ENCODE peak calls at places on chromosomes 3 and 15, in eight cellular contexts. One of them, this sample, is unnamed.
A peak's percentile ranks its signal among the peaks of the same experiment; 100 is the strongest.

GRCh38 chr15:61702224-61703120 is 357.8 kb downstream of the VPS13C start:
- DNase-seq in body of pancreas: no peak
- DNase-seq in choroid plexus epithelial cell: no peak
- DNase-seq in GM12865: no peak
- DNase-seq in AG04450: no peak
- DNase-seq in AG04449: no peak
- DNase-seq in foreskin fibroblast: no peak
- DNase-seq in ovary: no peak
- DNase-seq in this sample: no peak

GRCh38 chr3:12995389-12996180 is 77.6 kb downstream of the IQSEC1 start:
- DNase-seq in body of pancreas: no peak
- DNase-seq in choroid plexus epithelial cell: no peak
- DNase-seq in GM12865: no peak
- DNase-seq in AG04450: no peak
- DNase-seq in AG04449: no peak
- DNase-seq in foreskin fibroblast: no peak
- DNase-seq in ovary: peak; percentile 21
- DNase-seq in this sample: no peak

GRCh38 chr3:45100998-45101407 is 45.2 kb downstream of the CDCP1 start:
- DNase-seq in body of pancreas: no peak
- DNase-seq in choroid plexus epithelial cell: peak; percentile 93
- DNase-seq in GM12865: no peak
- DNase-seq in AG04450: no peak
- DNase-seq in AG04449: peak; percentile 65
- DNase-seq in foreskin fibroblast: peak; percentile 89
- DNase-seq in ovary: no peak
- DNase-seq in this sample: peak; percentile 61

GRCh38 chr3:197183582-197183981 is 114.8 kb downstream of the DLG1 start:
- DNase-seq in body of pancreas: no peak
- DNase-seq in choroid plexus epithelial cell: no peak
- DNase-seq in GM12865: no peak
- DNase-seq in AG04450: no peak
- DNase-seq in AG04449: no peak
- DNase-seq in foreskin fibroblast: no peak
- DNase-seq in ovary: no peak
- DNase-seq in this sample: no peak

GRCh38 chr15:52652984-52653383 is 26.2 kb downstream of the ATOSA start:
- DNase-seq in body of pancreas: no peak
- DNase-seq in choroid plexus epithelial cell: peak; percentile 79
- DNase-seq in GM12865: no peak
- DNase-seq in AG04450: peak; percentile 72
- DNase-seq in AG04449: peak; percentile 75
- DNase-seq in foreskin fibroblast: peak; percentile 34
- DNase-seq in ovary: no peak
- DNase-seq in this sample: peak; percentile 79

GRCh38 chr3:127226946-127227842 is 34.3 kb downstream of the PRR23E start:
- DNase-seq in body of pancreas: no peak
- DNase-seq in choroid plexus epithelial cell: no peak
- DNase-seq in GM12865: no peak
- DNase-seq in AG04450: no peak
- DNase-seq in AG04449: no peak
- DNase-seq in foreskin fibroblast: no peak
- DNase-seq in ovary: no peak
- DNase-seq in this sample: no peak

GRCh38 chr3:37290551-37290950 is 116.2 kb upstream of the LRRFIP2 start:
- DNase-seq in body of pancreas: no peak
- DNase-seq in choroid plexus epithelial cell: peak; percentile 43
- DNase-seq in GM12865: no peak
- DNase-seq in AG04450: peak; percentile 34
- DNase-seq in AG04449: peak; percentile 14
- DNase-seq in foreskin fibroblast: peak; percentile 26
- DNase-seq in ovary: no peak
- DNase-seq in this sample: peak; percentile 61

GRCh38 chr15:40247406-40247971 is 8.6 kb downstream of the PAK6 start:
- DNase-seq in body of pancreas: no peak
- DNase-seq in choroid plexus epithelial cell: no peak
- DNase-seq in GM12865: no peak
- DNase-seq in AG04450: no peak
- DNase-seq in AG04449: no peak
- DNase-seq in foreskin fibroblast: no peak
- DNase-seq in ovary: no peak
- DNase-seq in this sample: no peak

GRCh38 chr3:124584245-124584551 is 146.1 kb upstream of the UMPS start:
- DNase-seq in body of pancreas: no peak
- DNase-seq in choroid plexus epithelial cell: no peak
- DNase-seq in GM12865: no peak
- DNase-seq in AG04450: no peak
- DNase-seq in AG04449: no peak
- DNase-seq in foreskin fibroblast: no peak
- DNase-seq in ovary: no peak
- DNase-seq in this sample: no peak

GRCh38 chr3:60080648-60081047 is 1030.8 kb upstream of the CFAP20DC start:
- DNase-seq in body of pancreas: no peak
- DNase-seq in choroid plexus epithelial cell: no peak
- DNase-seq in GM12865: peak; percentile 3
- DNase-seq in AG04450: no peak
- DNase-seq in AG04449: no peak
- DNase-seq in foreskin fibroblast: no peak
- DNase-seq in ovary: no peak
- DNase-seq in this sample: no peak

GRCh38 chr3:50170689-50171088 is 15.6 kb downstream of the SEMA3F start:
- DNase-seq in body of pancreas: peak; percentile 34
- DNase-seq in choroid plexus epithelial cell: peak; percentile 66
- DNase-seq in GM12865: no peak
- DNase-seq in AG04450: peak; percentile 26
- DNase-seq in AG04449: no peak
- DNase-seq in foreskin fibroblast: peak; percentile 65
- DNase-seq in ovary: no peak
- DNase-seq in this sample: peak; percentile 87

GRCh38 chr3:178405456-178405970 is 130.7 kb upstream of the KCNMB2 start:
- DNase-seq in body of pancreas: no peak
- DNase-seq in choroid plexus epithelial cell: no peak
- DNase-seq in GM12865: no peak
- DNase-seq in AG04450: no peak
- DNase-seq in AG04449: no peak
- DNase-seq in foreskin fibroblast: no peak
- DNase-seq in ovary: no peak
- DNase-seq in this sample: peak; percentile 38

GRCh38 chr15:62474771-62475124 is 309.7 kb upstream of the C2CD4B start:
- DNase-seq in body of pancreas: no peak
- DNase-seq in choroid plexus epithelial cell: no peak
- DNase-seq in GM12865: no peak
- DNase-seq in AG04450: no peak
- DNase-seq in AG04449: no peak
- DNase-seq in foreskin fibroblast: no peak
- DNase-seq in ovary: no peak
- DNase-seq in this sample: no peak

GRCh38 chr3:150710097-150710496 is 6.4 kb upstream of the ERICH6 start:
- DNase-seq in body of pancreas: no peak
- DNase-seq in choroid plexus epithelial cell: no peak
- DNase-seq in GM12865: no peak
- DNase-seq in AG04450: no peak
- DNase-seq in AG04449: no peak
- DNase-seq in foreskin fibroblast: no peak
- DNase-seq in ovary: no peak
- DNase-seq in this sample: no peak

GRCh38 chr15:41286665-41287333 is 45.6 kb downstream of the OIP5 start:
- DNase-seq in body of pancreas: no peak
- DNase-seq in choroid plexus epithelial cell: peak; percentile 15
- DNase-seq in GM12865: no peak
- DNase-seq in AG04450: no peak
- DNase-seq in AG04449: no peak
- DNase-seq in foreskin fibroblast: peak; percentile 35
- DNase-seq in ovary: no peak
- DNase-seq in this sample: peak; percentile 72

GRCh38 chr3:29805757-29806156 is 524.9 kb downstream of the RBMS3 start:
- DNase-seq in body of pancreas: no peak
- DNase-seq in choroid plexus epithelial cell: peak; percentile 35
- DNase-seq in GM12865: no peak
- DNase-seq in AG04450: no peak
- DNase-seq in AG04449: no peak
- DNase-seq in foreskin fibroblast: no peak
- DNase-seq in ovary: no peak
- DNase-seq in this sample: no peak
- H3K4me3 ChIP-seq in body of pancreas: no peak overlapping the region
- H3K4me3 ChIP-seq in choroid plexus epithelial cell: no peak overlapping the region
- H3K4me3 ChIP-seq in GM12865: no peak overlapping the region
- H3K4me3 ChIP-seq in AG04450: no peak overlapping the region
- H3K4me3 ChIP-seq in AG04449: no peak overlapping the region
- H3K4me3 ChIP-seq in foreskin fibroblast: no peak overlapping the region
- H3K4me3 ChIP-seq in ovary: no peak overlapping the region
- H3K4me3 ChIP-seq in this sample: no peak overlapping the region

DNA sequence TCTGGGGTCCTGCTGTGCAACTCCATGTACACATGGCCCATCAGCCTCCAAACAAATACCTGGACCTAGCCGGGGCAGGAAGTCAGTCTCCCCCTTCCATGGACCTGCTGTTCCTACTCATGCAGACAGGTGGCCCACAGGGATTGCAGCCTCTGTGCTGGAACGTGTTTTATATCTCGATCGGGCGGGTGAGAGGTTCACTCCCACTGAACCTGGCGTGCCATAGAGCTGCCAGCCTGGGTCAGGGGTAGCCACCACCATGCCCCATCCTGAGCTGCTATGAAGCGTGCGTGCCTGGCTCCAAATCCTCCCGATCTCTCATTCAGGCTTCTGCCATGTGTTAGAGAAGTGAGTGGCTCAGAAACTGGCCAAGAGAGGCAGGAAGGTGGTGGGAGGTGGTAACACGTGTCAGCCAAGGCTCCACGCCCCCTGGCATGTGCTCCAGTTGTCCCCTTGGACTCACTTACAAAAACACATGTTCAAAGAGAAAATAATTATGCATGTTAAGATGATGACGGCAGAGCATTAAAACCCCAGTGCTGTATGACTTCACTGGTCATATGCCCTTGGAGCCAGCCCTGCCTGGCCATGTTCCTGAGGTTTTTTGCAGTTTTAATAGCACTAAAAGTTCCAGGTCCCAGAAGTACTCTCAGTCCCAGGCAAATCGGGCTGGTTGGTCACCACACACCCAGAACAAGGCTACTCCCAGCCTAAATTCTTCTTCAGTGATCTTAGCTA is 30.6 kb downstream of the CTSH start:
- DNase-seq in body of pancreas: no peak
- DNase-seq in choroid plexus epithelial cell: peak; percentile 38
- DNase-seq in GM12865: no peak
- DNase-seq in AG04450: no peak
- DNase-seq in AG04449: no peak
- DNase-seq in foreskin fibroblast: no peak
- DNase-seq in ovary: peak; percentile 73
- DNase-seq in this sample: peak; percentile 38
- TF ChIP-seq CTCF in body of pancreas: peak; percentile 48
- TF ChIP-seq CTCF in choroid plexus epithelial cell: peak; percentile 64
- TF ChIP-seq CTCF in GM12865: peak; percentile 20
- TF ChIP-seq CTCF in AG04450: peak; percentile 49
- TF ChIP-seq CTCF in AG04449: peak; percentile 32
- TF ChIP-seq CTCF in foreskin fibroblast: peak; percentile 52
- TF ChIP-seq CTCF in ovary: no peak
- TF ChIP-seq CTCF in this sample: peak; percentile 57

DNA sequence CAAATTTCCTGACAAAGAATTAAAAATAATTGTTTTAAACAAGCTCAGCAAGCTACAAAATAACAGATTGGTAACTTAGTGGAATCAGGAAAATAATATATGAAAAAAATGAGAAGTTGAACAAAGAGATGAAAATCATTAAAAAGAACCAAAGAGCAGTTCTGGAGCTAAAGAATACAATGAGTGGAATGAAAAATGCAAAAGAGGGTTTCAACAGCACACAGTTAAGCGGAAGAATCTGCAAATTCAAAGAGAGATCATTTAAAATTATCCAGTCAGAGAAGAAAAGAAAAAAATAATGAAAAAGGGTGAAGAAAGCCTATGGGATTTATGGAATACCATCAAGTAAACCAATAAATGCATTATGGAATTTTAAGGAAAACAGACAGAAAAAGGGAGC is 6.2 kb upstream of the GABRR3 start:
- DNase-seq in body of pancreas: no peak
- DNase-seq in choroid plexus epithelial cell: no peak
- DNase-seq in GM12865: no peak
- DNase-seq in AG04450: no peak
- DNase-seq in AG04449: no peak
- DNase-seq in foreskin fibroblast: no peak
- DNase-seq in ovary: no peak
- DNase-seq in this sample: no peak
- H3K4me3 ChIP-seq in body of pancreas: no peak overlapping the region
- H3K4me3 ChIP-seq in choroid plexus epithelial cell: no peak overlapping the region
- H3K4me3 ChIP-seq in GM12865: no peak overlapping the region
- H3K4me3 ChIP-seq in AG04450: no peak overlapping the region
- H3K4me3 ChIP-seq in AG04449: no peak overlapping the region
- H3K4me3 ChIP-seq in foreskin fibroblast: no peak overlapping the region
- H3K4me3 ChIP-seq in ovary: no peak overlapping the region
- H3K4me3 ChIP-seq in this sample: no peak overlapping the region

GRCh38 chr3:15815696-15816095 is 17.9 kb upstream of the ANKRD28 start:
- DNase-seq in body of pancreas: no peak
- DNase-seq in choroid plexus epithelial cell: peak; percentile 87
- DNase-seq in GM12865: peak; percentile 56
- DNase-seq in AG04450: peak; percentile 54
- DNase-seq in AG04449: peak; percentile 37
- DNase-seq in foreskin fibroblast: peak; percentile 51
- DNase-seq in ovary: no peak
- DNase-seq in this sample: peak; percentile 86
- TF ChIP-seq CTCF in body of pancreas: peak; percentile 48
- TF ChIP-seq CTCF in choroid plexus epithelial cell: no peak
- TF ChIP-seq CTCF in GM12865: peak; percentile 9
- TF ChIP-seq CTCF in AG04450: peak; percentile 54
- TF ChIP-seq CTCF in AG04449: no peak
- TF ChIP-seq CTCF in foreskin fibroblast: no peak
- TF ChIP-seq CTCF in ovary: no peak
- TF ChIP-seq CTCF in this sample: peak; percentile 24

GRCh38 chr3:115092220-115092791 is 54.8 kb downstream of the ZBTB20 start:
- DNase-seq in body of pancreas: peak; percentile 78
- DNase-seq in choroid plexus epithelial cell: peak; percentile 80
- DNase-seq in GM12865: peak; percentile 74
- DNase-seq in AG04450: peak; percentile 42
- DNase-seq in AG04449: no peak
- DNase-seq in foreskin fibroblast: peak; percentile 62
- DNase-seq in ovary: peak; percentile 53
- DNase-seq in this sample: peak; percentile 78
- H3K4me3 ChIP-seq in body of pancreas: no peak overlapping the region
- H3K4me3 ChIP-seq in choroid plexus epithelial cell: no peak overlapping the region
- H3K4me3 ChIP-seq in GM12865: no peak overlapping the region
- H3K4me3 ChIP-seq in AG04450: no peak overlapping the region
- H3K4me3 ChIP-seq in AG04449: no peak overlapping the region
- H3K4me3 ChIP-seq in foreskin fibroblast: no peak overlapping the region
- H3K4me3 ChIP-seq in ovary: no peak overlapping the region
- H3K4me3 ChIP-seq in this sample: no peak overlapping the region

GRCh38 chr3:53174346-53175250 is 13.6 kb downstream of the PRKCD start:
- DNase-seq in body of pancreas: no peak
- DNase-seq in choroid plexus epithelial cell: no peak
- DNase-seq in GM12865: peak; percentile 80
- DNase-seq in AG04450: no peak
- DNase-seq in AG04449: no peak
- DNase-seq in foreskin fibroblast: no peak
- DNase-seq in ovary: no peak
- DNase-seq in this sample: no peak
- TF ChIP-seq CTCF in body of pancreas: no peak
- TF ChIP-seq CTCF in choroid plexus epithelial cell: no peak
- TF ChIP-seq CTCF in GM12865: peak; percentile 32
- TF ChIP-seq CTCF in AG04450: no peak
- TF ChIP-seq CTCF in AG04449: no peak
- TF ChIP-seq CTCF in foreskin fibroblast: no peak
- TF ChIP-seq CTCF in ovary: no peak
- TF ChIP-seq CTCF in this sample: no peak

This sample was measured in cardiac fibroblast.